ENCODE peak calls at places on chromosomes 3 and 15, in six cellular contexts. S, F, M, R, N and U are unnamed samples.
A peak's percentile ranks its signal among the peaks of the same experiment; 100 is the strongest.

GRCh38 chr3:4523710-4524422 is 30.7 kb downstream of the ITPR1 start:
- DNase-seq in R (no peak), N (no peak), F (no peak), S (no peak), M (no peak), U (no peak)

GRCh38 chr3:129013491-129013891 is 12.4 kb downstream of the EFCC1 start:
- DNase-seq in R (no peak), M (no peak), S (no peak), N (no peak), F (no peak), U (no peak)

GRCh38 chr3:120022729-120023128 is 71.5 kb downstream of the GSK3B start:
- DNase-seq in N (no peak), M (no peak), F (no peak), R (no peak), S (no peak), U (no peak)

GRCh38 chr15:73996939-73997338 is 2.4 kb downstream of the PML start:
- DNase-seq in R (peak; percentile 37), S (no peak), M (no peak), F (no peak), N (no peak), U (peak; percentile 61)

GRCh38 chr15:87961851-87962816 is 294.4 kb downstream of the NTRK3 start:
- DNase-seq in M (no peak), R (no peak), N (no peak), F (no peak), S (no peak), U (no peak)

GRCh38 chr3:196336319-196337145 is 1.7 kb downstream of the TM4SF19 start:
- DNase-seq in F (no peak), S (no peak), N (no peak), R (no peak), M (no peak), U (no peak)

GRCh38 chr3:43950775-43951174 is 260.0 kb downstream of the ABHD5 start:
- DNase-seq in S (no peak), R (no peak), F (no peak), N (no peak), M (no peak), U (no peak)

GRCh38 chr15:66862111-66862815 is 160.2 kb downstream of the SMAD6 start:
- DNase-seq in R (no peak), N (no peak), M (peak; percentile 14), S (no peak), F (no peak), U (no peak)

GRCh38 chr15:74368121-74368520 is 675 bp upstream of the CYP11A1 start:
- DNase-seq in F (no peak), R (no peak), M (peak; percentile 19), N (no peak), S (no peak), U (peak; percentile 7)

GRCh38 chr3:71245052-71245488 is 338.5 kb downstream of the FOXP1 start:
- DNase-seq in R (no peak), S (no peak), M (no peak), N (no peak), F (peak; percentile 55), U (no peak)
- H3K4me1 ChIP-seq in R (peaks cover 50% of the 10 kb centered on the region), S (no peaks in the 10 kb centered on the region), M (peaks cover 9% of the 10 kb centered on the region), N (no peaks in the 10 kb centered on the region), F (peaks cover 35% of the 10 kb centered on the region), U (no peaks in the 10 kb centered on the region)

GRCh38 chr3:45124956-45125355 is 21.2 kb downstream of the CDCP1 start:
- DNase-seq in M (no peak), F (no peak), S (no peak), R (no peak), N (no peak), U (no peak)

GRCh38 chr3:45125550-45126026 is 20.6 kb downstream of the CDCP1 start:
- DNase-seq in R (no peak), F (no peak), S (no peak), N (no peak), M (no peak), U (no peak)

GRCh38 chr3:45124379-45124778 is 21.8 kb downstream of the CDCP1 start:
- DNase-seq in R (no peak), N (no peak), S (peak; percentile 71), F (no peak), M (no peak), U (no peak)

GRCh38 chr3:45127130-45127822 is 18.9 kb downstream of the CDCP1 start:
- DNase-seq in N (no peak), R (no peak), F (no peak), S (no peak), M (no peak), U (no peak)

GRCh38 chr3:45126730-45127129 is 19.4 kb downstream of the CDCP1 start:
- DNase-seq in M (no peak), N (no peak), F (no peak), S (no peak), R (no peak), U (no peak)
- H3K4me1 ChIP-seq in M (no peaks in the 10 kb centered on the region), N (no peaks in the 10 kb centered on the region), F (peaks cover 4% of the 10 kb centered on the region), S (peaks cover 15% of the 10 kb centered on the region), R (no peaks in the 10 kb centered on the region), U (no peaks in the 10 kb centered on the region)

GRCh38 chr3:53162672-53163458 is 1.9 kb downstream of the PRKCD start:
- DNase-seq in S (no peak), M (no peak), N (no peak), R (peak; percentile 75), F (peak; percentile 49), U (peak; percentile 35)
- H3K4me1 ChIP-seq in S (peaks cover 21% of the 10 kb centered on the region), M (peaks cover 20% of the 10 kb centered on the region), N (no peaks in the 10 kb centered on the region), R (peaks cover 29% of the 10 kb centered on the region), F (peaks cover 38% of the 10 kb centered on the region), U (peaks cover 22% of the 10 kb centered on the region)

GRCh38 chr15:76987276-76987675 is 7.7 kb upstream of the PSTPIP1 start:
- DNase-seq in F (no peak), M (no peak), N (no peak), S (no peak), R (no peak), U (no peak)

GRCh38 chr15:76988874-76989780 is 5.8 kb upstream of the PSTPIP1 start:
- DNase-seq in N (no peak), M (no peak), R (no peak), S (no peak), F (no peak), U (no peak)

GRCh38 chr15:76986743-76987142 is 8.2 kb upstream of the PSTPIP1 start:
- DNase-seq in F (no peak), R (no peak), S (no peak), N (no peak), M (no peak), U (no peak)

GRCh38 chr15:76991048-76991447 is 3.9 kb upstream of the PSTPIP1 start:
- DNase-seq in R (no peak), M (peak; percentile 30), N (no peak), S (no peak), F (no peak), U (no peak)

DNA sequence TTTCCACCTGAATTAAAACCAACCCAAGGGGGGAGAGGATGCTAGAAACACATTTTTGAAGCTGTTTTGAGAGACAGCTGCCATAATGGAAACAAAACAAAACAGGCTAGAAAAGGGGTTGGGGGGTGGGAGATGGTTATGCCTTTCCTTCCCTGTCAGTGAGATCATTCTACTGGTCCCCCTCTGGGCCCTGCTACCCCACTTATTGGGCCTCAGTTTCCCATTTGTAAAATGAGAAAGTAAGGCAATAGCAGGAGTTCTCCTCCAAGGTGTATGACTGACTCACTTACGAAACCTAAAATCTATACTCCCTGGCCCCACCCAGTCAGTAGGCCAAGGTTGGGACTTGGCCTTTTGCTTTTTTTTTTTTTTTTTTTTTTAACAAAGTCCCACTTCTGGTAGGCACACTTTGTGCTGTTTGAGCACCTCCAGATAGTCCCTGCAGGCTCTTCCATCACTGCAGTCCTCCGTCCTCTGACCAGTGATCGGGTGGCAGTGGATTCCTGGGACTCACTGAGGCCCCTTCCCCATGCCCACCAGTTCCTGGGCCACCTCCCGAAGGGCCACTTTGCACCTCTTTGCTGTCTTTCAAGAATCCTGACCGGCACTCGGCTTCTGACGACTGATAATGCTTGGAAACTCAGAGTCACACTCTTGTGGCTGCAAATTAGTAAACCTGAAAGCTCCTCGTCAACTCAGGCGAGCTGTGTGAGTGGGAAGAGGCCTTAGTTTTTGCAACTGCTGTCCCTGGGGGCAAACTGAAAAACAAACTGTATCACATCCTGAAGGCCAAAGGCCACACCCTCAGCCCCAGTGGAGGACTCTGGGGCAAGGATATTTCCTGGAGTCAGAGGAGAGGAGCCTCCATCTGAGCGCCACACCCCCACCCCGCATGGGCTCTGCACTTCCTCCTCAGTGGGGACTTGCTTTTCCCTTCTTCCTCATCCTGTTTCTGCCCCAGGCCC is 6.7 kb upstream of the PSTPIP1 start:
- DNase-seq in S (no peak), F (no peak), R (no peak), M (no peak), N (peak; percentile 69), U (no peak)
- H3K4me1 ChIP-seq in S (no peaks in the 10 kb centered on the region), F (no peaks in the 10 kb centered on the region), R (peaks cover 9% of the 10 kb centered on the region), M (no peaks in the 10 kb centered on the region), N (no peaks in the 10 kb centered on the region), U (peaks cover 29% of the 10 kb centered on the region)

GRCh38 chr3:117404756-117405155 is 695.2 kb downstream of the TUSC7 start:
- DNase-seq in R (no peak), F (no peak), M (no peak), N (no peak), S (no peak), U (no peak)
- H3K4me1 ChIP-seq in R (no peaks in the 10 kb centered on the region), F (peaks cover 12% of the 10 kb centered on the region), M (no peaks in the 10 kb centered on the region), N (no peaks in the 10 kb centered on the region), S (no peaks in the 10 kb centered on the region), U (no peaks in the 10 kb centered on the region)

GRCh38 chr3:135008326-135008725 is 213.3 kb downstream of the EPHB1 start:
- DNase-seq in N (no peak), F (peak; percentile 0), R (no peak), M (no peak), S (no peak), U (no peak)
- H3K4me1 ChIP-seq in N (no peaks in the 10 kb centered on the region), F (no peaks in the 10 kb centered on the region), R (no peaks in the 10 kb centered on the region), M (no peaks in the 10 kb centered on the region), S (no peaks in the 10 kb centered on the region), U (no peaks in the 10 kb centered on the region)

DNA sequence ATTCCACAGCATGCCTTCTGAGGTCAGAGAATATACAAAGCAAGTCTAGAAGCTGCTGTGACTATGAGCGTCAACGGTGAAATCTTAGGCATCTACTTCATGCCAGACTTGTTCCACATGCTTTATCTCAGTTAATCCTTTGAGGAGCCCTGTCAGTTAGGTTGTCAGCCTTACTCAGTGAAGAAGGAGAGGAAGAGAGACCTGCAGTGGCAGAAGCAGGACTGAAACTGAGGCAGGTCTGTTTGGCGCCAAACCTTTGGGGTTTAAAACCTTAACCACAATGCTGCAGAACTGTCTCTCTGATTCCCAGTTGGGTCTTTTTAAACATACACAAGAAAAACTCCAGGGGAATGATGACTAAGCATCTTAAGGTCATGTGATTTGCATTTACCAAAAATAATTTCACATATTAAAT is 139.0 kb upstream of the LIPC start:
- DNase-seq in R (no peak), N (no peak), S (no peak), F (no peak), M (no peak), U (no peak)
- H3K4me1 ChIP-seq in R (no peaks in the 10 kb centered on the region), N (no peaks in the 10 kb centered on the region), S (no peaks in the 10 kb centered on the region), F (peaks cover 15% of the 10 kb centered on the region), M (no peaks in the 10 kb centered on the region), U (no peaks in the 10 kb centered on the region)